ENCODE peak calls at places on chromosomes 7 and 10, in four cellular contexts. Q, P, N and O are unnamed samples.
A peak's percentile ranks its signal among the peaks of the same experiment; 100 is the strongest.

GRCh38 chr7:41702635-41703371 is at the start of gene INHBA:
- DNase-seq in Q (peak; percentile 41), P (no peak), N (no peak), O (no peak)

GRCh38 chr7:86867163-86867762 is 192.2 kb downstream of the ELAPOR2 start:
- DNase-seq in Q (no peak), P (no peak), N (no peak), O (no peak)

GRCh38 chr10:101441539-101442455 is 87.8 kb downstream of the BTRC start:
- DNase-seq in Q (peak; percentile 17), P (peak; percentile 24), N (no peak), O (no peak)

GRCh38 chr10:48235501-48235900 is 39.0 kb downstream of the FRMPD2 start:
- DNase-seq in Q (no peak), P (no peak), N (no peak), O (no peak)

GRCh38 chr7:117043051-117043546 is 89.8 kb downstream of the ST7 start:
- DNase-seq in Q (no peak), P (no peak), N (no peak), O (no peak)

GRCh38 chr7:23607130-23607529 is 9.9 kb downstream of the CCDC126 start:
- DNase-seq in Q (no peak), P (no peak), N (no peak), O (no peak)

GRCh38 chr10:30915141-30915540 is 116.5 kb downstream of the ZNF438 start:
- DNase-seq in Q (no peak), P (no peak), N (no peak), O (no peak)

GRCh38 chr7:28190077-28190476 is 9.5 kb upstream of the JAZF1 start:
- DNase-seq in Q (no peak), P (no peak), N (no peak), O (no peak)

GRCh38 chr10:93757136-93757535 is 600 bp upstream of the LGI1 start:
- DNase-seq in Q (no peak), P (no peak), N (no peak), O (no peak)

GRCh38 chr10:76918106-76918505 is 719.5 kb downstream of the KCNMA1 start:
- DNase-seq in Q (no peak), P (no peak), N (no peak), O (no peak)

GRCh38 chr7:128946936-128947830 is 9.5 kb downstream of the IRF5 start:
- DNase-seq in Q (no peak), P (no peak), N (no peak), O (no peak)

GRCh38 chr7:117827861-117828260 is 45.4 kb downstream of the CTTNBP2 start:
- DNase-seq in Q (no peak), P (no peak), N (no peak), O (no peak)

GRCh38 chr7:113819474-113819873 is 99.3 kb downstream of the PPP1R3A start:
- DNase-seq in Q (no peak), P (no peak), N (no peak), O (no peak)

GRCh38 chr7:2943851-2944601 is 99.6 kb downstream of the CARD11 start:
- DNase-seq in Q (no peak), P (no peak), N (no peak), O (no peak)

GRCh38 chr7:3367271-3367670 is 66.2 kb downstream of the SDK1 start:
- DNase-seq in Q (no peak), P (no peak), N (no peak), O (no peak)

GRCh38 chr10:62317257-62317656 is 48.6 kb upstream of the RTKN2 start:
- DNase-seq in Q (no peak), P (no peak), N (no peak), O (no peak)

GRCh38 chr7:73341877-73342276 is 13.9 kb downstream of the FKBP6 start:
- DNase-seq in Q (no peak), P (no peak), N (no peak), O (no peak)

GRCh38 chr7:131110294-131111080 is 217.2 kb upstream of the MKLN1 start:
- DNase-seq in Q (peak; percentile 17), P (peak; percentile 32), N (no peak), O (no peak)

GRCh38 chr7:98907570-98907969 is 29.2 kb downstream of the TRRAP start:
- DNase-seq in Q (no peak), P (no peak), N (no peak), O (no peak)

GRCh38 chr7:148979827-148980226 is 48.5 kb downstream of the PDIA4 start:
- DNase-seq in Q (no peak), P (no peak), N (no peak), O (no peak)

GRCh38 chr7:147483634-147484292 is 1106.8 kb upstream of the C7orf33 start:
- DNase-seq in Q (no peak), P (no peak), N (no peak), O (no peak)

GRCh38 chr7:138500892-138501291 is 40.8 kb downstream of the TRIM24 start:
- DNase-seq in Q (no peak), P (no peak), N (no peak), O (no peak)

GRCh38 chr7:159147687-159148086 is 3.0 kb upstream of the VIPR2 start:
- DNase-seq in Q (no peak), P (no peak), N (no peak), O (no peak)

GRCh38 chr7:81903115-81903514 is 133.3 kb upstream of the HGF start:
- DNase-seq in Q (no peak), P (no peak), N (no peak), O (no peak)

GRCh38 chr7:128217030-128217805 is 23.9 kb upstream of the LEP start:
- DNase-seq in Q (no peak), P (no peak), N (no peak), O (no peak)

GRCh38 chr7:96998765-96999164 is 6.6 kb upstream of the DLX6 start:
- DNase-seq in Q (no peak), P (no peak), N (no peak), O (no peak)

GRCh38 chr7:131897016-131897789 is 340.8 kb upstream of the PODXL start:
- DNase-seq in Q (no peak), P (peak; percentile 20), N (no peak), O (no peak)

DNA sequence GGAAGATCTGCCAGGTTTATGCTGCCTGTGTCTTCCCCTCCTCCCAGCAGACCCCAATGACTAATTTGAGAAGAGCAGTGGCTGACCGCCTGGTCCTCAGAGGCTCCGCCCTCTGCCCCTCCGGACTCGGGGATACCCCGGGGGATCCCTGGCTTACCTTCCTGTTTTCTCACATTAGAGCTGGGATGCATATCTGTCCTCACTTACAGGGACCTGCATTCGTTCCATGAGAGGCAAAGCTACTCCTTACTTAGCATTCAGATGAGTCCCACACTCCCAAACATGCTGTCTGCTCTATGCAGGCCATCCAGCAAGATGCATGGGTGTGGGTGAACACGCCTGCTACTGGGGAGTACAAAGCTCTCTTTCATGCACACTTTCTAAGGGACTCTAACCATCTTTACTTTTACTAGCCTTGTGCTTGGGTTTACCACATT is 24.0 kb downstream of the VOPP1 start:
- DNase-seq in Q (no peak), P (no peak), N (no peak), O (no peak)
- H3K4me1 ChIP-seq in Q (peaks cover 79% of the 10 kb centered on the region), P (peaks cover 39% of the 10 kb centered on the region), N (peaks cover 64% of the 10 kb centered on the region), O (peaks cover 20% of the 10 kb centered on the region)

GRCh38 chr7:36286241-36286640 is 103.4 kb upstream of the ANLN start:
- DNase-seq in Q (no peak), P (no peak), N (peak; percentile 31), O (no peak)
- H3K4me3 ChIP-seq in Q (no peak overlapping the region), P (no peak overlapping the region), N (peak overlapping the region; percentile 32), O (no peak overlapping the region)

GRCh38 chr10:129544205-129545202 is 77.5 kb downstream of the MGMT start:
- DNase-seq in Q (peak; percentile 20), P (no peak), N (no peak), O (no peak)

GRCh38 chr10:129546106-129546505 is 79.1 kb downstream of the MGMT start:
- DNase-seq in Q (no peak), P (no peak), N (no peak), O (no peak)

GRCh38 chr10:129542589-129542988 is 75.5 kb downstream of the MGMT start:
- DNase-seq in Q (no peak), P (no peak), N (no peak), O (no peak)

GRCh38 chr10:129547583-129547982 is 80.5 kb downstream of the MGMT start:
- DNase-seq in Q (no peak), P (no peak), N (no peak), O (no peak)

GRCh38 chr10:129545257-129545656 is 78.2 kb downstream of the MGMT start:
- DNase-seq in Q (no peak), P (no peak), N (no peak), O (no peak)
- H3K4me1 ChIP-seq in Q (peaks cover 29% of the 10 kb centered on the region), P (no peaks in the 10 kb centered on the region), N (no peaks in the 10 kb centered on the region), O (no peaks in the 10 kb centered on the region)

GRCh38 chr7:150384406-150385239 is 5.5 kb downstream of the ZNF775 start:
- DNase-seq in Q (no peak), P (no peak), N (no peak), O (no peak)
- H3K4me3 ChIP-seq in Q (no peak overlapping the region), P (no peak overlapping the region), N (no peak overlapping the region), O (no peak overlapping the region)

GRCh38 chr7:114979803-114980507 is 58.1 kb downstream of the MDFIC start:
- DNase-seq in Q (no peak), P (no peak), N (no peak), O (no peak)
- H3K4me1 ChIP-seq in Q (peaks cover 71% of the 10 kb centered on the region), P (no peaks in the 10 kb centered on the region), N (peaks cover 25% of the 10 kb centered on the region), O (peaks cover 10% of the 10 kb centered on the region)

DNA sequence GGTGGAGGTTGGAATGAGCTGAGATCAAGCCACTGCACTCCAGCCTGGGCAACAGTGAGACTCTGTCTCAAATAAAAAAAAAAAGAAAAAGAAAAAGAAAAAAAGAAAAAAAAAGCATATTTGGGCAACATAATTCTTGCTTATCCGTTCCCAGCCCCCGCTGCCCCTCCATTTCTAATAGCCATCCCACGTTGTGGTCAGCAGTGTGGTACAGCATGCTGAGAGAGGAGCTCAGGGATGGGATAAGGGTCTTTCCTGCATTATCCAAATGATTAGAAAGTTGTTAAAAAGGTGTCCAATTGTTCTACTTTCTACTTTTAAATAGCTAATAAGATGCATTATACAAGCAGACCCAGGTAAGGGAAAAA is 104.9 kb upstream of the ZNF92 start:
- DNase-seq in Q (no peak), P (no peak), N (no peak), O (no peak)
- H3K4me3 ChIP-seq in Q (no peak overlapping the region), P (no peak overlapping the region), N (no peak overlapping the region), O (peak overlapping the region; percentile 62)

GRCh38 chr7:5345171-5345570 is 62.4 kb downstream of the SLC29A4 start:
- DNase-seq in Q (no peak), P (no peak), N (no peak), O (no peak)
- H3K4me1 ChIP-seq in Q (no peaks in the 10 kb centered on the region), P (no peaks in the 10 kb centered on the region), N (no peaks in the 10 kb centered on the region), O (peaks cover 7% of the 10 kb centered on the region)